ENCODE peak calls at places on chromosomes 2 and 18, in eight cellular contexts. One of them, this sample, is unnamed.

GRCh38 chr2:120026890-120027289 is 14.0 kb downstream of the EPB41L5 start:
- DNase-seq in smooth muscle cell of the brain vasculature: no peak
- DNase-seq in hypothalamus: no peak
- DNase-seq in Calu3: no peak
- DNase-seq in D721Med: no peak
- DNase-seq in progenitor cell of endocrine pancreas: no peak
- DNase-seq in effector CD4-positive, alpha-beta T cell: no peak
- DNase-seq in NAMALWA: no peak
- DNase-seq in this sample: no peak

GRCh38 chr2:79862756-79863155 is 349.9 kb downstream of the CTNNA2 start:
- DNase-seq in smooth muscle cell of the brain vasculature: no peak
- DNase-seq in hypothalamus: no peak
- DNase-seq in Calu3: no peak
- DNase-seq in D721Med: no peak
- DNase-seq in progenitor cell of endocrine pancreas: no peak
- DNase-seq in effector CD4-positive, alpha-beta T cell: no peak
- DNase-seq in NAMALWA: no peak
- DNase-seq in this sample: no peak

GRCh38 chr2:17429130-17429529 is 89.1 kb downstream of the RAD51AP2 start:
- DNase-seq in smooth muscle cell of the brain vasculature: no peak
- DNase-seq in hypothalamus: no peak
- DNase-seq in Calu3: no peak
- DNase-seq in D721Med: no peak
- DNase-seq in progenitor cell of endocrine pancreas: no peak
- DNase-seq in effector CD4-positive, alpha-beta T cell: no peak
- DNase-seq in NAMALWA: no peak
- DNase-seq in this sample: no peak

GRCh38 chr2:168439536-168439935 is 16.5 kb upstream of the CERS6 start:
- DNase-seq in smooth muscle cell of the brain vasculature: no peak
- DNase-seq in hypothalamus: no peak
- DNase-seq in Calu3: no peak
- DNase-seq in D721Med: no peak
- DNase-seq in progenitor cell of endocrine pancreas: no peak
- DNase-seq in effector CD4-positive, alpha-beta T cell: no peak
- DNase-seq in NAMALWA: no peak
- DNase-seq in this sample: no peak

GRCh38 chr2:158718196-158718585 is 76.9 kb upstream of the DAPL1 start:
- DNase-seq in smooth muscle cell of the brain vasculature: no peak
- DNase-seq in hypothalamus: no peak
- DNase-seq in Calu3: no peak
- DNase-seq in D721Med: no peak
- DNase-seq in progenitor cell of endocrine pancreas: no peak
- DNase-seq in effector CD4-positive, alpha-beta T cell: no peak
- DNase-seq in NAMALWA: no peak
- DNase-seq in this sample: no peak

GRCh38 chr18:73407506-73407905 is 539.7 kb upstream of the NETO1 start:
- DNase-seq in smooth muscle cell of the brain vasculature: peak
- DNase-seq in hypothalamus: no peak
- DNase-seq in Calu3: no peak
- DNase-seq in D721Med: no peak
- DNase-seq in progenitor cell of endocrine pancreas: no peak
- DNase-seq in effector CD4-positive, alpha-beta T cell: no peak
- DNase-seq in NAMALWA: no peak
- DNase-seq in this sample: no peak

GRCh38 chr2:144412727-144413126 is 107.2 kb downstream of the ZEB2 start:
- DNase-seq in smooth muscle cell of the brain vasculature: no peak
- DNase-seq in hypothalamus: no peak
- DNase-seq in Calu3: no peak
- DNase-seq in D721Med: no peak
- DNase-seq in progenitor cell of endocrine pancreas: no peak
- DNase-seq in effector CD4-positive, alpha-beta T cell: no peak
- DNase-seq in NAMALWA: no peak
- DNase-seq in this sample: no peak

GRCh38 chr2:30335981-30336538 is 104.7 kb downstream of the LBH start:
- DNase-seq in smooth muscle cell of the brain vasculature: no peak
- DNase-seq in hypothalamus: no peak
- DNase-seq in Calu3: no peak
- DNase-seq in D721Med: no peak
- DNase-seq in progenitor cell of endocrine pancreas: no peak
- DNase-seq in effector CD4-positive, alpha-beta T cell: no peak
- DNase-seq in NAMALWA: no peak
- DNase-seq in this sample: no peak

GRCh38 chr2:239290618-239291504 is 110.0 kb downstream of the HDAC4 start:
- DNase-seq in smooth muscle cell of the brain vasculature: no peak
- DNase-seq in hypothalamus: peak
- DNase-seq in Calu3: no peak
- DNase-seq in D721Med: no peak
- DNase-seq in progenitor cell of endocrine pancreas: no peak
- DNase-seq in effector CD4-positive, alpha-beta T cell: no peak
- DNase-seq in NAMALWA: no peak
- DNase-seq in this sample: peak

GRCh38 chr2:62030902-62031301 is 125.4 kb downstream of the COMMD1 start:
- DNase-seq in smooth muscle cell of the brain vasculature: no peak
- DNase-seq in hypothalamus: no peak
- DNase-seq in Calu3: no peak
- DNase-seq in D721Med: no peak
- DNase-seq in progenitor cell of endocrine pancreas: no peak
- DNase-seq in effector CD4-positive, alpha-beta T cell: no peak
- DNase-seq in NAMALWA: no peak
- DNase-seq in this sample: no peak

GRCh38 chr18:36608107-36608506 is 220.7 kb downstream of the TPGS2 start:
- DNase-seq in smooth muscle cell of the brain vasculature: no peak
- DNase-seq in hypothalamus: no peak
- DNase-seq in Calu3: peak
- DNase-seq in D721Med: no peak
- DNase-seq in progenitor cell of endocrine pancreas: no peak
- DNase-seq in effector CD4-positive, alpha-beta T cell: no peak
- DNase-seq in NAMALWA: no peak
- DNase-seq in this sample: no peak

GRCh38 chr18:3246636-3247242 is 862 bp upstream of the MYL12A start:
- DNase-seq in smooth muscle cell of the brain vasculature: no peak
- DNase-seq in hypothalamus: peak
- DNase-seq in Calu3: no peak
- DNase-seq in D721Med: no peak
- DNase-seq in progenitor cell of endocrine pancreas: no peak
- DNase-seq in effector CD4-positive, alpha-beta T cell: no peak
- DNase-seq in NAMALWA: no peak
- DNase-seq in this sample: peak

GRCh38 chr2:85769987-85770362 is 16.2 kb downstream of the ATOH8 start:
- DNase-seq in smooth muscle cell of the brain vasculature: no peak
- DNase-seq in hypothalamus: no peak
- DNase-seq in Calu3: no peak
- DNase-seq in D721Med: no peak
- DNase-seq in progenitor cell of endocrine pancreas: no peak
- DNase-seq in effector CD4-positive, alpha-beta T cell: no peak
- DNase-seq in NAMALWA: no peak
- DNase-seq in this sample: no peak

GRCh38 chr2:149860276-149860921 is 272.8 kb upstream of the MMADHC start:
- DNase-seq in smooth muscle cell of the brain vasculature: peak
- DNase-seq in hypothalamus: no peak
- DNase-seq in Calu3: no peak
- DNase-seq in D721Med: no peak
- DNase-seq in progenitor cell of endocrine pancreas: no peak
- DNase-seq in effector CD4-positive, alpha-beta T cell: no peak
- DNase-seq in NAMALWA: no peak
- DNase-seq in this sample: no peak

GRCh38 chr18:8301427-8302172 is 307.6 kb upstream of the RAB12 start:
- DNase-seq in smooth muscle cell of the brain vasculature: no peak
- DNase-seq in hypothalamus: no peak
- DNase-seq in Calu3: peak
- DNase-seq in D721Med: peak
- DNase-seq in progenitor cell of endocrine pancreas: no peak
- DNase-seq in effector CD4-positive, alpha-beta T cell: no peak
- DNase-seq in NAMALWA: no peak
- DNase-seq in this sample: no peak

GRCh38 chr2:67456441-67456840 is 59.3 kb downstream of the ETAA1 start:
- DNase-seq in smooth muscle cell of the brain vasculature: no peak
- DNase-seq in hypothalamus: no peak
- DNase-seq in Calu3: no peak
- DNase-seq in D721Med: no peak
- DNase-seq in progenitor cell of endocrine pancreas: no peak
- DNase-seq in effector CD4-positive, alpha-beta T cell: no peak
- DNase-seq in NAMALWA: no peak
- DNase-seq in this sample: no peak

GRCh38 chr2:30567317-30567716 is 120.3 kb downstream of the LCLAT1 start:
- DNase-seq in smooth muscle cell of the brain vasculature: no peak
- DNase-seq in hypothalamus: no peak
- DNase-seq in Calu3: no peak
- DNase-seq in D721Med: no peak
- DNase-seq in progenitor cell of endocrine pancreas: no peak
- DNase-seq in effector CD4-positive, alpha-beta T cell: no peak
- DNase-seq in NAMALWA: no peak
- DNase-seq in this sample: no peak

GRCh38 chr2:28169492-28169891 is 223.2 kb upstream of the FOSL2 start:
- DNase-seq in smooth muscle cell of the brain vasculature: no peak
- DNase-seq in hypothalamus: no peak
- DNase-seq in Calu3: no peak
- DNase-seq in D721Med: no peak
- DNase-seq in progenitor cell of endocrine pancreas: no peak
- DNase-seq in effector CD4-positive, alpha-beta T cell: no peak
- DNase-seq in NAMALWA: no peak
- DNase-seq in this sample: no peak

This sample was measured in C1 segment of cervical spinal cord.